ENCODE peak calls at places on chromosomes 4 and X, in seven cellular contexts. D, C, E, Z, S, T and X are unnamed samples.

GRCh38 chr4:10212400-10212799 is 95.8 kb upstream of the WDR1 start:
- DNase-seq in E (no peak), T (no peak), D (no peak), C (no peak), S (no peak), Z (peak; percentile 67), X (no peak)

GRCh38 chr4:184250795-184251679 is 33.4 kb upstream of the ENPP6 start:
- DNase-seq in T (no peak), E (no peak), D (no peak), C (no peak), Z (peak; percentile 47), S (no peak), X (peak; percentile 64)

GRCh38 chr4:74402692-74403460 is 37.9 kb downstream of the EREG start:
- DNase-seq in T (no peak), S (no peak), E (no peak), Z (no peak), C (no peak), D (no peak), X (no peak)

GRCh38 chrX:38805294-38806053 is 4.2 kb downstream of the MID1IP1 start:
- DNase-seq in D (peak; percentile 25), Z (peak; percentile 70), E (peak; percentile 57), C (peak; percentile 73), T (peak; percentile 93), S (no peak), X (peak; percentile 67)

GRCh38 chrX:109352121-109352556 is 129.7 kb downstream of the GUCY2F start:
- DNase-seq in Z (no peak), C (peak; percentile 69), D (no peak), T (no peak), E (peak; percentile 35), S (no peak), X (no peak)

GRCh38 chrX:11755724-11756123 is 2.3 kb upstream of the MSL3 start:
- DNase-seq in C (no peak), Z (no peak), T (no peak), S (no peak), D (no peak), E (no peak), X (peak; percentile 76)

GRCh38 chrX:5971300-5971699 is 257.4 kb downstream of the NLGN4X start:
- DNase-seq in T (no peak), E (no peak), Z (peak; percentile 75), C (no peak), S (no peak), D (no peak), X (no peak)

GRCh38 chr4:14125375-14126129 is 498.0 kb upstream of the BOD1L1 start:
- DNase-seq in C (no peak), S (no peak), D (no peak), T (no peak), E (no peak), Z (no peak), X (no peak)

GRCh38 chrX:116238093-116238492 is 67.5 kb downstream of the AGTR2 start:
- DNase-seq in Z (peak; percentile 43), S (no peak), D (no peak), T (no peak), E (no peak), C (no peak), X (no peak)

GRCh38 chr4:142818009-142818408 is 28.1 kb downstream of the INPP4B start:
- DNase-seq in D (no peak), Z (no peak), C (no peak), S (no peak), E (no peak), T (no peak), X (peak; percentile 29)

GRCh38 chr4:38106301-38106700 is 146.1 kb downstream of the PTTG2 start:
- DNase-seq in T (no peak), Z (no peak), D (no peak), S (no peak), E (no peak), C (no peak), X (no peak)

GRCh38 chr4:160318567-160319220 is 1215.8 kb downstream of the RAPGEF2 start:
- DNase-seq in S (no peak), Z (no peak), C (no peak), E (no peak), T (no peak), D (no peak), X (peak; percentile 52)

GRCh38 chr4:89661490-89661889 is 175.5 kb downstream of the SNCA start:
- DNase-seq in E (no peak), C (no peak), S (no peak), D (no peak), T (no peak), Z (peak; percentile 86), X (peak; percentile 36)

GRCh38 chr4:52718123-52718522 is 33.1 kb downstream of the ERVMER34-1 start:
- DNase-seq in D (no peak), S (no peak), C (no peak), T (no peak), Z (peak; percentile 32), E (peak; percentile 54), X (peak; percentile 50)

GRCh38 chrX:69424161-69424560 is 80.0 kb upstream of the NALF2 start:
- DNase-seq in S (no peak), C (no peak), Z (no peak), D (no peak), E (no peak), T (no peak), X (peak; percentile 22)

GRCh38 chr4:64715741-64716140 is 306.5 kb upstream of the TECRL start:
- DNase-seq in C (no peak), S (no peak), E (no peak), T (no peak), D (no peak), Z (no peak), X (peak; percentile 40)

GRCh38 chr4:40960926-40961325 is 211.2 kb downstream of the NSUN7 start:
- DNase-seq in E (no peak), Z (no peak), D (no peak), T (no peak), C (no peak), S (no peak), X (no peak)

GRCh38 chr4:23890369-23891063 is 669 bp upstream of the PPARGC1A start:
- DNase-seq in S (no peak), D (no peak), E (no peak), T (no peak), Z (no peak), C (no peak), X (no peak)

GRCh38 chrX:107729558-107730297 is 45.9 kb downstream of the TSC22D3 start:
- DNase-seq in C (peak; percentile 72), D (peak; percentile 24), E (no peak), Z (peak; percentile 9), T (no peak), S (no peak), X (peak; percentile 50)

GRCh38 chrX:52271212-52271611 is 86.5 kb downstream of the MAGED4 start:
- DNase-seq in C (no peak), Z (peak; percentile 9), E (no peak), S (no peak), T (no peak), D (peak; percentile 39), X (peak; percentile 23)

GRCh38 chrX:74179071-74179470 is 124.9 kb upstream of the ZCCHC13 start:
- DNase-seq in E (no peak), S (no peak), C (no peak), Z (no peak), D (no peak), T (no peak), X (peak; percentile 62)

GRCh38 chrX:139600105-139600504 is 69.6 kb downstream of the F9 start:
- DNase-seq in C (no peak), S (no peak), D (no peak), T (no peak), Z (no peak), E (no peak), X (no peak)

DNA sequence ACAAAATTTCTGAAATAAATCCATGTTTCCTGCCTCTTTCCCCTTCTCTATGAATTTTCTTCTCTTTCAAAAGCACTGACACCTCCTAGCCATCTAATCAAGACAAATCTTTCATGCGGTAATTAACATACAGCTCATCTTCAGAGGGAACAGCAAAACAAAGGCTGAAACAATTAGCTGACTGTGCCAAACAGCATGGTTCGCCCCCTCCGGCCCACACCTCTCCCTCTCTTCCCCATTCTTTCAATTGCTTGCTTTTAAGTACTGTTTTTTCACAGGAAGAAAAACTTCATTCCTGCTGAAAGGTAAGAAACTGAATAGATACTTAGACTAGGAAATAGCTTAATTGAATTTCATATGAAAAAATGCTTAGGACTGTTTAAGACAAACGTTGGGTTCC is 291.1 kb upstream of the NOCT start:
- DNase-seq in E (no peak), T (no peak), C (no peak), S (no peak), D (peak; percentile 22), Z (no peak), X (no peak)
- TF ChIP-seq CTCF in E (no peak), T (no peak), C (no peak), S (no peak), D (no peak), Z (no peak), X (no peak)

DNA sequence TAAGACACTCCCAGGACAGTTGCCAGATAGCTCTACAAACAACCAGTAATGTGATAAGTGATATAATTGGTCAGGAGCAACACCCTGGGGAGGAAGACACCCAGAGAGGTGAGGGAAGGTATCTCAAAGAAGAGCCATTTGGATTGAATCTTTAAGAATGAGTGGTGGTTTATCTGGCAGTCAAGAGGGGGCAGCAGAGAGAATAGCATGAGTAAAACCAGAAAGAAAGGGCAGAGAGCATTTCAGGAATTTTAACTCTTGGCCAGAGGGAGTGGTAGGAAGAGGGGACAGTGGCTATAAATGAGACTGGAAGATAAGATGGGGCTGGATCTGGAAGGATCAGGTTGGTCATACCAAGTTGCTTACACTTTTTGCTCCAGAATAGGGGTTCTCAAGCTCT is 5.9 kb upstream of the SEPTIN6 start:
- DNase-seq in S (peak; percentile 8), C (no peak), Z (peak; percentile 32), T (no peak), D (no peak), E (no peak), X (peak; percentile 65)
- TF ChIP-seq CTCF in S (peak; percentile 65), C (no peak), Z (peak; percentile 35), T (no peak), D (no peak), E (peak; percentile 60), X (peak; percentile 59)

GRCh38 chrX:131752493-131753198 is 208.8 kb downstream of the OR13H1 start:
- DNase-seq in C (peak; percentile 80), E (peak; percentile 69), S (no peak), T (peak; percentile 92), D (no peak), Z (peak; percentile 77), X (peak; percentile 60)

GRCh38 chrX:131746491-131746968 is 202.7 kb downstream of the OR13H1 start:
- DNase-seq in E (peak; percentile 76), D (no peak), S (no peak), T (peak; percentile 95), C (peak; percentile 89), Z (peak; percentile 79), X (peak; percentile 91)

GRCh38 chrX:131745942-131746489 is 202.1 kb downstream of the OR13H1 start:
- DNase-seq in E (no peak), D (no peak), T (no peak), Z (no peak), C (no peak), S (no peak), X (peak; percentile 4)

DNA sequence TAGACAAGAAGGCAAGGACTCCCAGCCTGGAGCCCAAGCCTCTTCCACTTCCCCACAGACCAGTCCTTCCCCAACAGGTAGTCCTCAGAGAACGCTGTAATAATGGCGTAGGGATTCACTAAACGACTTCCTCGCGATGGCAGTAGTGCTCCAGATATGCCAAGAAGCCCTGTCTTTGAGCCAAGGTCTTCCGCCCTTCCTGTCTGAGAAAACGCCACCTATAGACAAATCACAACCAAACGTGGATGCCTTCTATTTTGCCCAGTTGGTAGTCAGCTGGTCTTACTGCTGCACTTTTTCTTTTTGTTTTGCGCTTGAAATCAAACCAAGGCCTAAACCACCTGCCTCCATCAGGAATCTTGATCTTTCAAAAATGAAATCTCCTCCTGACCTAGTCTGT is 203.3 kb downstream of the OR13H1 start:
- DNase-seq in E (peak; percentile 84), Z (peak; percentile 81), S (no peak), T (peak; percentile 88), D (no peak), C (peak; percentile 77), X (peak; percentile 91)
- TF ChIP-seq CTCF in E (no peak), Z (peak; percentile 42), S (no peak), T (no peak), D (no peak), C (no peak), X (peak; percentile 69)

GRCh38 chr4:182643801-182644311 is 273.3 kb downstream of the DCTD start:
- DNase-seq in C (no peak), S (no peak), T (no peak), Z (no peak), E (no peak), D (no peak), X (no peak)
- TF ChIP-seq CTCF in C (no peak), S (no peak), T (no peak), Z (no peak), E (no peak), D (no peak), X (no peak)